ENCODE peak calls at places on chromosome X, in nine cellular contexts. U, Y, J, N, O, R, W, L and H are unnamed samples.

GRCh38 chrX:130083656-130084382 is 26.5 kb downstream of the ELF4 start:
- DNase-seq in O (no peak), U (no peak), R (no peak), N (no peak), L (no peak), W (no peak), J (peak; percentile 65), Y (no peak), H (no peak)

GRCh38 chrX:81336455-81337144 is 134.7 kb downstream of the SH3BGRL start:
- DNase-seq in U (peak; percentile 48), L (no peak), R (no peak), O (no peak), W (no peak), Y (no peak), N (no peak), J (no peak), H (no peak)

GRCh38 chrX:140733766-140734342 is 24.3 kb downstream of the LINC00632 start:
- DNase-seq in R (peak; percentile 68), L (no peak), Y (peak; percentile 12), O (no peak), J (peak; percentile 38), N (peak; percentile 22), U (peak; percentile 68), W (peak; percentile 1), H (no peak)

GRCh38 chrX:145393702-145394235 is 146.5 kb downstream of the SPANXN1 start:
- DNase-seq in W (no peak), L (no peak), J (peak; percentile 3), Y (no peak), U (no peak), N (no peak), O (no peak), R (no peak), H (no peak)

GRCh38 chrX:103847174-103847870 is 15.3 kb upstream of the RAB9B start:
- DNase-seq in W (no peak), Y (no peak), L (no peak), U (peak; percentile 49), J (no peak), N (no peak), R (peak; percentile 36), O (no peak), H (no peak)

GRCh38 chrX:6758234-6758633 is 223.3 kb upstream of the VCX3A start:
- DNase-seq in Y (no peak), O (no peak), W (no peak), R (no peak), L (no peak), U (no peak), N (no peak), J (no peak), H (no peak)

GRCh38 chrX:13179100-13179499 is 134.7 kb upstream of the FAM9C start:
- DNase-seq in O (no peak), W (no peak), N (no peak), L (no peak), J (no peak), R (no peak), U (no peak), Y (no peak), H (no peak)

GRCh38 chrX:42530027-42530426 is 247.9 kb downstream of the PPP1R2C start:
- DNase-seq in R (peak; percentile 62), Y (no peak), L (no peak), J (no peak), O (no peak), U (peak; percentile 53), N (no peak), W (no peak), H (no peak)

GRCh38 chrX:19629541-19629940 is 114.2 kb upstream of the MAP3K15 start:
- DNase-seq in L (no peak), U (no peak), J (peak; percentile 36), R (no peak), O (no peak), W (peak; percentile 2), Y (no peak), N (no peak), H (no peak)

GRCh38 chrX:54294306-54294705 is 63.5 kb downstream of the WNK3 start:
- DNase-seq in O (no peak), R (no peak), W (no peak), J (no peak), Y (no peak), N (no peak), L (no peak), U (no peak), H (no peak)